ENCODE peak calls at places on chromosomes 6 and 20, in seven cellular contexts. I, Z, T, Y, N, V and R are unnamed samples.

GRCh38 chr6:162621246-162621645 is 106.3 kb downstream of the PRKN start:
- DNase-seq in I (no peak), T (peak), Z (no peak), N (no peak), Y (peak), V (no peak), R (no peak)

GRCh38 chr6:30981942-30982772 is 1.4 kb upstream of the MUC21 start:
- DNase-seq in N (no peak), Z (no peak), I (peak), V (no peak), Y (no peak), T (peak), R (peak)

GRCh38 chr6:16319813-16320532 is 81.6 kb downstream of the GMPR start:
- DNase-seq in Y (peak), T (peak), I (no peak), Z (peak), V (peak), N (no peak), R (peak)

GRCh38 chr6:108114861-108115597 is 40.5 kb upstream of the OSTM1 start:
- DNase-seq in I (no peak), N (peak), V (no peak), T (peak), Z (no peak), Y (peak), R (no peak)

GRCh38 chr6:89161326-89162046 is 15.6 kb downstream of the PM20D2 start:
- DNase-seq in I (no peak), T (no peak), V (no peak), Z (no peak), Y (no peak), N (no peak), R (peak)

GRCh38 chr20:19253316-19253715 is 40.9 kb downstream of the SLC24A3 start:
- DNase-seq in N (no peak), Z (no peak), I (no peak), T (no peak), Y (no peak), V (no peak), R (no peak)

GRCh38 chr6:56841372-56841749 is 113.5 kb upstream of the BEND6 start:
- DNase-seq in Y (no peak), Z (no peak), V (no peak), I (no peak), T (no peak), N (no peak), R (no peak)

GRCh38 chr6:77883849-77884248 is 231.0 kb downstream of the MEI4 start:
- DNase-seq in V (no peak), I (no peak), N (no peak), Y (no peak), Z (no peak), T (no peak), R (no peak)

GRCh38 chr6:43990627-43991619 is 136.3 kb downstream of the MRPL14 start:
- DNase-seq in T (peak), V (no peak), Z (no peak), N (peak), Y (no peak), I (no peak), R (peak)

GRCh38 chr6:150394886-150395285 is 26.1 kb downstream of the IYD start:
- DNase-seq in Y (no peak), I (no peak), N (no peak), Z (no peak), T (no peak), V (no peak), R (no peak)

GRCh38 chr6:25346064-25346463 is 66.9 kb downstream of the CARMIL1 start:
- DNase-seq in T (no peak), Z (no peak), Y (no peak), N (peak), V (no peak), I (no peak), R (no peak)

GRCh38 chr6:112595841-112596240 is 248.7 kb downstream of the RFPL4B start:
- DNase-seq in V (no peak), T (no peak), I (no peak), Y (no peak), N (no peak), Z (no peak), R (no peak)

GRCh38 chr6:40477246-40478126 is 109.7 kb downstream of the LRFN2 start:
- DNase-seq in V (peak), I (peak), N (peak), Y (no peak), T (peak), Z (peak), R (no peak)

GRCh38 chr20:36585410-36586125 is 12.2 kb downstream of the TGIF2 start:
- DNase-seq in N (no peak), Z (no peak), T (no peak), V (peak), I (no peak), Y (no peak), R (peak)

GRCh38 chr20:11091496-11091895 is 417.7 kb upstream of the JAG1 start:
- DNase-seq in I (no peak), Z (no peak), T (no peak), Y (no peak), V (no peak), N (no peak), R (no peak)

GRCh38 chr6:7787137-7787575 is 61.3 kb downstream of the BMP6 start:
- DNase-seq in Z (no peak), Y (no peak), I (no peak), V (no peak), T (no peak), N (no peak), R (no peak)

GRCh38 chr6:23349521-23350147 is 776.4 kb upstream of the NRSN1 start:
- DNase-seq in N (no peak), T (no peak), Y (no peak), V (no peak), Z (no peak), I (no peak), R (no peak)

GRCh38 chr6:44561062-44561591 is 173.6 kb downstream of the CDC5L start:
- DNase-seq in Z (no peak), N (no peak), T (no peak), I (no peak), Y (peak), V (no peak), R (no peak)

GRCh38 chr6:133995296-133995695 is 42.3 kb downstream of the TBPL1 start:
- DNase-seq in I (no peak), N (no peak), T (no peak), Z (no peak), Y (no peak), V (no peak), R (no peak)

GRCh38 chr20:6704132-6704861 is 63.2 kb upstream of the BMP2 start:
- DNase-seq in I (no peak), Y (no peak), Z (no peak), T (no peak), N (no peak), V (no peak), R (no peak)

GRCh38 chr20:24823176-24823575 is 125.9 kb upstream of the CST7 start:
- DNase-seq in V (no peak), T (no peak), N (no peak), Y (no peak), Z (no peak), I (no peak), R (no peak)

GRCh38 chr6:161631676-161632194 is 357.9 kb upstream of the AGPAT4 start:
- DNase-seq in Y (no peak), T (no peak), V (peak), N (no peak), I (no peak), Z (no peak), R (no peak)

GRCh38 chr20:19823971-19824370 is 65.9 kb downstream of the RIN2 start:
- DNase-seq in N (no peak), T (no peak), V (peak), Y (no peak), I (no peak), Z (no peak), R (no peak)

GRCh38 chr6:34241351-34242215 is 4.9 kb downstream of the HMGA1 start:
- DNase-seq in V (no peak), Y (no peak), Z (no peak), T (no peak), I (no peak), N (no peak), R (no peak)

GRCh38 chr6:34658605-34659218 is 37.9 kb downstream of the ILRUN start:
- DNase-seq in N (peak), Z (no peak), Y (no peak), T (no peak), V (no peak), I (no peak), R (no peak)